ENCODE peak calls at places on chromosomes 11 and 22, in nine cellular contexts. A, E, S, N, P, L, I, X and R are unnamed samples.

GRCh38 chr11:69491071-69492031 is 9.9 kb downstream of the LINC01488 start:
- DNase-seq in A (no peak), E (no peak), S (no peak), N (no peak), P (no peak), L (no peak), I (no peak), X (no peak), R (no peak)

GRCh38 chr11:61327669-61328071 is 5.2 kb downstream of the DDB1 start:
- DNase-seq in A (peak), E (no peak), S (no peak), N (no peak), P (no peak), L (no peak), I (no peak), X (no peak), R (no peak)

GRCh38 chr11:114738954-114739353 is 60.6 kb downstream of the NXPE2 start:
- DNase-seq in A (peak), E (peak), S (peak), N (peak), P (peak), L (no peak), I (peak), X (peak), R (peak)

GRCh38 chr11:86176165-86176884 is 68.2 kb upstream of the EED start:
- DNase-seq in A (peak), E (peak), S (peak), N (peak), P (no peak), L (no peak), I (no peak), X (no peak), R (peak)

GRCh38 chr11:71101046-71101445 is 151.3 kb downstream of the SHANK2 start:
- DNase-seq in A (no peak), E (no peak), S (no peak), N (no peak), P (no peak), L (no peak), I (no peak), X (no peak), R (no peak)

GRCh38 chr11:60169264-60169915 is 13.5 kb downstream of the MS4A6A start:
- DNase-seq in A (peak), E (peak), S (peak), N (no peak), P (peak), L (no peak), I (peak), X (peak), R (no peak)

GRCh38 chr11:134503596-134503995 is 91.6 kb upstream of the B3GAT1 start:
- DNase-seq in A (no peak), E (no peak), S (no peak), N (no peak), P (no peak), L (no peak), I (no peak), X (no peak), R (no peak)

GRCh38 chr11:10385696-10386095 is 69.4 kb upstream of the AMPD3 start:
- DNase-seq in A (peak), E (no peak), S (no peak), N (no peak), P (no peak), L (no peak), I (peak), X (no peak), R (no peak)

GRCh38 chr11:24963879-24964278 is 467.0 kb downstream of the LUZP2 start:
- DNase-seq in A (no peak), E (no peak), S (peak), N (no peak), P (no peak), L (no peak), I (no peak), X (no peak), R (no peak)

GRCh38 chr22:43206515-43207161 is 19.7 kb upstream of the TTLL12 start:
- DNase-seq in A (no peak), E (no peak), S (no peak), N (no peak), P (no peak), L (no peak), I (no peak), X (no peak), R (no peak)

GRCh38 chr11:58573451-58574104 is 2.1 kb downstream of the LPXN start:
- DNase-seq in A (peak), E (peak), S (peak), N (peak), P (no peak), L (no peak), I (no peak), X (no peak), R (peak)

GRCh38 chr11:111735262-111736116 is 30.7 kb downstream of the PPP2R1B start:
- DNase-seq in A (peak), E (peak), S (peak), N (no peak), P (no peak), L (peak), I (peak), X (no peak), R (no peak)

GRCh38 chr11:70456921-70457532 is 58.7 kb downstream of the CTTN start:
- DNase-seq in A (peak), E (no peak), S (peak), N (no peak), P (no peak), L (no peak), I (no peak), X (no peak), R (no peak)

GRCh38 chr22:20238567-20239062 is 29.5 kb downstream of the RTN4R start:
- DNase-seq in A (peak), E (peak), S (peak), N (peak), P (peak), L (peak), I (peak), X (peak), R (peak)

GRCh38 chr11:66292543-66293332 is 1.0 kb downstream of the TMEM151A start:
- DNase-seq in A (no peak), E (no peak), S (no peak), N (no peak), P (no peak), L (no peak), I (no peak), X (no peak), R (no peak)

GRCh38 chr11:66293777-66294625 is 2.3 kb downstream of the TMEM151A start:
- DNase-seq in A (no peak), E (no peak), S (no peak), N (peak), P (no peak), L (no peak), I (no peak), X (no peak), R (no peak)

GRCh38 chr11:66294626-66295620 is 3.2 kb downstream of the TMEM151A start:
- DNase-seq in A (no peak), E (no peak), S (no peak), N (peak), P (no peak), L (no peak), I (no peak), X (no peak), R (no peak)

GRCh38 chr11:66291706-66292542 is at the start of gene TMEM151A:
- DNase-seq in A (no peak), E (no peak), S (no peak), N (no peak), P (peak), L (no peak), I (no peak), X (peak), R (no peak)

GRCh38 chr11:66293352-66293751 is 1.7 kb downstream of the TMEM151A start:
- DNase-seq in A (no peak), E (no peak), S (no peak), N (no peak), P (no peak), L (no peak), I (no peak), X (no peak), R (no peak)
- TF ChIP-seq CTCF in A (no peak), E (no peak), S (no peak), N (no peak), P (no peak), L (no peak), I (no peak), X (no peak), R (no peak)

GRCh38 chr11:132284048-132284447 is 913.6 kb downstream of the NTM start:
- DNase-seq in A (no peak), E (no peak), S (no peak), N (no peak), P (no peak), L (no peak), I (no peak), X (peak), R (no peak)

GRCh38 chr11:132284611-132285010 is 914.2 kb downstream of the NTM start:
- DNase-seq in A (no peak), E (no peak), S (no peak), N (no peak), P (no peak), L (no peak), I (no peak), X (no peak), R (no peak)

GRCh38 chr11:132278801-132279574 is 908.6 kb downstream of the NTM start:
- DNase-seq in A (peak), E (peak), S (peak), N (peak), P (peak), L (no peak), I (no peak), X (peak), R (peak)
- TF ChIP-seq CTCF in A (peak), E (peak), S (peak), N (peak), P (peak), L (no peak), I (no peak), X (peak), R (peak)

GRCh38 chr11:121113611-121114010 is 12.6 kb downstream of the TECTA start:
- DNase-seq in A (no peak), E (no peak), S (no peak), N (no peak), P (no peak), L (no peak), I (no peak), X (no peak), R (no peak)

GRCh38 chr11:121117753-121118152 is 16.7 kb downstream of the TECTA start:
- DNase-seq in A (no peak), E (no peak), S (peak), N (no peak), P (no peak), L (no peak), I (no peak), X (no peak), R (no peak)

GRCh38 chr11:121122328-121122727 is 21.3 kb downstream of the TECTA start:
- DNase-seq in A (no peak), E (no peak), S (no peak), N (no peak), P (no peak), L (no peak), I (no peak), X (no peak), R (no peak)

GRCh38 chr11:121123670-121124069 is 22.6 kb downstream of the TECTA start:
- DNase-seq in A (no peak), E (no peak), S (no peak), N (no peak), P (no peak), L (no peak), I (no peak), X (no peak), R (no peak)

GRCh38 chr11:121119444-121119843 is 18.4 kb downstream of the TECTA start:
- DNase-seq in A (no peak), E (no peak), S (peak), N (no peak), P (peak), L (no peak), I (no peak), X (no peak), R (no peak)
- TF ChIP-seq CTCF in A (no peak), E (no peak), S (peak), N (no peak), P (peak), L (no peak), I (no peak), X (peak), R (no peak)

GRCh38 chr11:44565008-44565745 is at the start of gene CD82:
- DNase-seq in A (peak), E (peak), S (peak), N (peak), P (peak), L (peak), I (peak), X (peak), R (peak)
- TF ChIP-seq CTCF in A (no peak), E (peak), S (no peak), N (no peak), P (peak), L (peak), I (peak), X (no peak), R (no peak)

DNA sequence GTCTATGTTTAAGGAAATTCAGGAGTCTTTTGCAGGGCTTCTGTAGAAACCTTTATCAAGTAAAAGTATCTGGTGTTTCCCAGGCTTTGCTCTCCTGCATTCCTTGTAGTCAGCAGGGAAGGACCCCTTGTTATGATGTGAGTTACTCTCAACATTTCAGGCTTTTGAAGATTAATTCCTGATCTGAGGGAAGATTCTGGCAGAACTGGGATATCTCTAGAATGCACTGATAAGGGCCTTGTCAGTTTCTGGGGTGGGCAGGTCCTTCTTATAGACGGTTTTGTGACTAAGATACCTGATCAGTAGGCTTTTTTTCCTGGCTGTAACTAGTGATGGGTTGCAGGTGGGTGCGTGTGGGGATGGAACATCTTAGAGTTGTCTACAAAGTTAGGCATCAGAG is 117.0 kb downstream of the TEAD1 start:
- DNase-seq in A (no peak), E (no peak), S (no peak), N (no peak), P (no peak), L (no peak), I (no peak), X (no peak), R (no peak)
- TF ChIP-seq CTCF in A (no peak), E (no peak), S (no peak), N (no peak), P (no peak), L (no peak), I (no peak), X (no peak), R (no peak)

DNA sequence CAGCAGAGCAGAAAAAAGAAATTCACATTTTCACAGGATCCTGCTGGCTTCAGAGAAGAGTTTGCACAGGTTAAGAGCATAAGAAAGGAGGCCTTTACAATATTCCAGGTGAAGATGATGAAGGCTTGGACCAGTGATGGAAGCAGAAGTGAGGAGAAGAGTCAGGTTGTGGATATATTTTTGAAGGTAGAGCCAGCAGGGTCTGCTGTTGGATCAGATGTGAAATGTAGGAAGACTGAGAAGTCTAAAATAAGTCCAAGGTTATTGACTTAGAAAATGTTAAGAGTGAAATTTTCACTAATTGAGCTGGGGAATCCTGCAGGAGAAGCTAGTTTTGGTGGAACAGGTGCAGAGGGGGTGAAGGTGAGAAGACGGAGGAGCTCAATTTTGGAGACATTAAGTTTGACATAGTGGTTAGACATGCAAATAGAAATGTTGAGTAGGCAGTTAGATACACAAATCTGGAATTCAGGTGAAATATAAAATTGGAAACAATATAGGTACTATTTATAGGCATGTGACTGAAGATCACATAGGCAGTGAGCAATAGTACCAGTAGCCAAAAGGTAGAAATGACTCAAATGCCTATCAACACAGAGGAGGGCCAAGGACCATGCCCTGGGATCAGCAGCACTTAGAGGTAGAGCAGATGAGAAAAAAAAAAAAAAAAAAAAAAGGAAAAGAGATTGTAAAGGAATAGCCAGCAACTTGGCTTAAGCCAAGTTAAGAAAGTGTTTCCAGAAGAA is 252.0 kb downstream of the AASDHPPT start:
- DNase-seq in A (no peak), E (no peak), S (peak), N (no peak), P (no peak), L (no peak), I (no peak), X (no peak), R (no peak)
- TF ChIP-seq CTCF in A (peak), E (no peak), S (peak), N (no peak), P (no peak), L (no peak), I (no peak), X (no peak), R (no peak)

DNA sequence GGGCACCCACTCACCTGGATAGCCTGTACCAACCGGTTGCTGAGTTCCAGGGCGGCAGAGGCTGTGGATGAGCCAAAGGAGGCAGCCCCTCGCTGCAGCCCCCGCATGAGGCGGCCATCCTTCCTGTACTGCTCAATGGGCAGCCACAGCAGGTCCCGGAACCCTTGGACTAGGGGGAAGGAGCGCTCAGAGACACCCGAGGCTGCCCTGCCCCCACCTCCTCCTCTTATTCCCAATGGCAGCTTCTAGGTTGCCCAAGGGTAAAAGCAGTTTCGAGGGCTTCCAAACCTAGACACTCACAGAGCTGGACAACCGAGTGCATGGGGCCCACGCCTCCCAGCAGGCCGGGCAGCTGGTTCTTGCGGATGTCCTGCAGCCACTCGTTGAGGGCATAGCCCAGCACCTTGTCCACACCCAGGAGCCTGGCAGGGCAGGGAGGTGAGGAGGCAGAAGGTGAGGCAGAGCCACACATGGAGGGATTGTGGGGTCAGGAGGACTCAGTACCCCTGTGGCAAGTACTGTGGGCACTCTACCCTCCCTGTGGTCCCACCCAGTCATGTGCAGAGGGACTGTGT is 18.1 kb upstream of the EHD1 start:
- DNase-seq in A (no peak), E (no peak), S (no peak), N (no peak), P (no peak), L (no peak), I (no peak), X (no peak), R (no peak)
- TF ChIP-seq CTCF in A (no peak), E (no peak), S (no peak), N (no peak), P (no peak), L (no peak), I (no peak), X (no peak), R (no peak)

DNA sequence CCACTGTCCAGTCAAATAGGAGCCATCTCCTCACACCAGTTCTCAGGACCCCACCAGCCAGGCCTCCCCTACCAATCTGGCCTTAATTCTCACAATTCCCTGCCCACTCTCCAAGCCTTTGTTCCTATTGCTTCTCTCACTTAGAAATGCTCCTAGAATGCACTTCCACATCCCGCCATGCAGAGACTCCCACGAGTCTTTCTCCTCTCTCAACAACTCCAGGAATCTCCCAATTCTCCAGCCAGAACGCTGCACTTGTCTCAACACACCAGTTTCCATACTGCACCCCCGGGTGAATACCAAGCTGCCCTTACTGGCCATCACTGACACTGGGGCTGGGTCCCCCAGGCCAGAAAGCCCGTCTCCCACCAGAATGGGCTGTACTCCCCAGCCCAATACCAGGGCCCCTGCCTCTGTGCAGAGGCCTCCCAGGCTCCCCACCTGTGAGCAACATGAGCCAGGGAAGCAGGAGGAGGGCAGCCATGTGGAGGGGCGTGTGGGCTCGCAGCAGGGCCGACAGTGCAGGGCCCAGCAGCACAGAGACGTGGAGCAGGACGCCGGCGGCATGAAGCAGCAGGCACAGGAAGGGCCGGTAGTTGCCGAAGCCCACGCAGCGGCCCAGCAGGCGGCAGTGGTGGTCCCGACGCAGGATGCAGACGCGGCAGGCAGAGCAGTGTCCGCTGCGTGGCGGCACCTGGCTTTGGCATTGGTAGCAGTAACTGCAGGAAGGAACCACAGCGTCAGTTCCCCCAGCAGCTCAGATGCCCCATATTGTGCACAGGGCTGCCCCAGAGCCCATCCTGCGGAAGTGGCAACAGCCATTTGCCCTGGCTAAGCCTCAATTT is 2.4 kb downstream of the ZDHHC24 start:
- DNase-seq in A (peak), E (peak), S (no peak), N (peak), P (no peak), L (peak), I (peak), X (peak), R (peak)
- TF ChIP-seq CTCF in A (peak), E (peak), S (no peak), N (peak), P (no peak), L (no peak), I (peak), X (peak), R (peak)

GRCh38 chr11:119673389-119674336 is 55.3 kb downstream of the NECTIN1 start:
- DNase-seq in A (no peak), E (no peak), S (no peak), N (peak), P (peak), L (no peak), I (peak), X (no peak), R (peak)
- TF ChIP-seq CTCF in A (no peak), E (peak), S (no peak), N (peak), P (peak), L (no peak), I (no peak), X (no peak), R (peak)